ENCODE peak calls at places on chromosomes 7 and 10, in four cellular contexts. P is mesendoderm, I is M059J, E is NCI-H1417. L is an unnamed sample.

GRCh38 chr10:63505562-63505961 is 15.6 kb upstream of the REEP3 start:
- DNase-seq in P (no peak), I (no peak), E (no peak), L (no peak)

GRCh38 chr7:69845721-69846495 is 247.6 kb downstream of the AUTS2 start:
- DNase-seq in P (no peak), I (no peak), E (no peak), L (peak)

GRCh38 chr10:75063461-75064230 is 47.8 kb upstream of the SAMD8 start:
- DNase-seq in P (no peak), I (no peak), E (no peak), L (no peak)

GRCh38 chr7:41733063-41733398 is 30.1 kb upstream of the INHBA start:
- DNase-seq in P (no peak), I (peak), E (no peak), L (no peak)

GRCh38 chr10:13352519-13352918 is 4.4 kb upstream of the SEPHS1 start:
- DNase-seq in P (peak), I (no peak), E (no peak), L (peak)

GRCh38 chr7:4725014-4725951 is 43.2 kb downstream of the FOXK1 start:
- DNase-seq in P (peak), I (peak), E (no peak), L (no peak)

GRCh38 chr7:7972927-7973594 is 4.5 kb downstream of the GLCCI1 start:
- DNase-seq in P (no peak), I (no peak), E (no peak), L (peak)

GRCh38 chr7:135170223-135170997 is at the start of gene CYREN:
- DNase-seq in P (peak), I (peak), E (peak), L (peak)

GRCh38 chr7:1642291-1642728 is 27.8 kb upstream of the ELFN1 start:
- DNase-seq in P (no peak), I (no peak), E (no peak), L (no peak)

GRCh38 chr7:45188736-45189135 is 31.1 kb downstream of the RAMP3 start:
- DNase-seq in P (no peak), I (no peak), E (no peak), L (no peak)

GRCh38 chr10:14327535-14327934 is 3.2 kb downstream of the FRMD4A start:
- DNase-seq in P (no peak), I (peak), E (peak), L (no peak)

GRCh38 chr10:93465806-93466675 is 16.1 kb downstream of the MYOF start:
- DNase-seq in P (no peak), I (peak), E (peak), L (no peak)

GRCh38 chr7:140229101-140229525 is 52.3 kb upstream of the KDM7A start:
- DNase-seq in P (no peak), I (no peak), E (no peak), L (no peak)

GRCh38 chr10:29591416-29591968 is 43.3 kb downstream of the SVIL start:
- DNase-seq in P (no peak), I (no peak), E (no peak), L (no peak)

GRCh38 chr10:109933984-109934565 is 10.8 kb upstream of the XPNPEP1 start:
- DNase-seq in P (peak), I (no peak), E (no peak), L (no peak)

GRCh38 chr7:601573-602340 is 82.1 kb upstream of the PDGFA start:
- DNase-seq in P (no peak), I (no peak), E (no peak), L (no peak)

GRCh38 chr7:100604976-100605911 is 3.1 kb downstream of the PCOLCE start:
- DNase-seq in P (no peak), I (no peak), E (no peak), L (no peak)

GRCh38 chr7:118233799-118234198 is 9.3 kb downstream of the ANKRD7 start:
- DNase-seq in P (no peak), I (no peak), E (no peak), L (no peak)

GRCh38 chr7:43735403-43735801 is 6.1 kb upstream of the COA1 start:
- DNase-seq in P (no peak), I (no peak), E (no peak), L (no peak)

GRCh38 chr7:29102554-29103151 is 43.7 kb downstream of the CPVL start:
- DNase-seq in P (peak), I (peak), E (peak), L (peak)

L was measured in OCI-LY7.